ENCODE peak calls at places on chromosomes 6 and 20, in six cellular contexts. B is immature natural killer cell; F is stimulated activated naive B cell treated with anti-CD40 and anti-IgM and Interleukin-4, amounts not matched to agents 10 μg/mL and 1 μg/mL and 100 μg/mL, for 72 hours; C is SIG-M5; V is T-cell; K is germinal center. G is an unnamed sample.

GRCh38 chr6:26330835-26331808 is 33.9 kb upstream of the BTN3A2 start:
- DNase-seq in V (peak; percentile 24), C (no peak), K (no peak), B (peak; percentile 48), F (peak; percentile 27), G (peak; percentile 77)

GRCh38 chr20:32941155-32941885 is 62.9 kb downstream of the SUN5 start:
- DNase-seq in C (no peak), V (no peak), B (no peak), K (no peak), F (no peak), G (no peak)

GRCh38 chr20:63589261-63590217 is 15.5 kb upstream of the HELZ2 start:
- DNase-seq in F (no peak), B (no peak), V (no peak), K (no peak), C (no peak), G (no peak)

GRCh38 chr6:163391983-163392382 is 22.5 kb upstream of the QKI start:
- DNase-seq in V (no peak), C (no peak), B (no peak), K (no peak), F (no peak), G (peak; percentile 88)

GRCh38 chr6:104995989-104996617 is 39.2 kb downstream of the LIN28B start:
- DNase-seq in F (no peak), V (no peak), K (no peak), C (no peak), B (no peak), G (peak; percentile 49)

GRCh38 chr20:23215596-23215995 is 129.5 kb upstream of the CD93 start:
- DNase-seq in V (no peak), K (no peak), C (no peak), F (no peak), B (no peak), G (no peak)

GRCh38 chr6:107545761-107546160 is 55.8 kb downstream of the SOBP start:
- DNase-seq in V (no peak), C (no peak), F (no peak), K (no peak), B (no peak), G (no peak)

GRCh38 chr20:2387180-2387577 is 6.5 kb downstream of the TGM6 start:
- DNase-seq in K (peak; percentile 63), C (no peak), B (peak; percentile 18), V (no peak), F (peak; percentile 47), G (peak; percentile 79)

GRCh38 chr6:121839891-121840290 is 404.4 kb downstream of the GJA1 start:
- DNase-seq in C (no peak), B (no peak), V (no peak), F (no peak), K (no peak), G (no peak)

GRCh38 chr6:87277123-87277522 is 45.3 kb upstream of the SMIM8 start:
- DNase-seq in V (no peak), F (no peak), K (peak; percentile 6), B (no peak), C (no peak), G (peak; percentile 23)

GRCh38 chr6:34067814-34068213 is 78.1 kb downstream of the GRM4 start:
- DNase-seq in F (no peak), K (no peak), V (no peak), B (no peak), C (no peak), G (no peak)

G was measured in M059J.